ENCODE peak calls at places on chromosomes 11 and 22, in four cellular contexts. X, J, I and M are unnamed samples.

GRCh38 chr11:34266090-34266912 is 91.5 kb downstream of the ABTB2 start:
- DNase-seq in X (peak; percentile 45), J (no peak), I (no peak), M (no peak)

GRCh38 chr11:85316967-85317366 is 310.2 kb downstream of the DLG2 start:
- DNase-seq in X (no peak), J (no peak), I (peak; percentile 12), M (no peak)

GRCh38 chr22:49633010-49633324 is 194.7 kb downstream of the BRD1 start:
- DNase-seq in X (no peak), J (no peak), I (no peak), M (no peak)

GRCh38 chr11:10900686-10901415 is 43.0 kb upstream of the ZBED5 start:
- DNase-seq in X (no peak), J (no peak), I (no peak), M (no peak)

GRCh38 chr11:111329306-111330204 is 31.2 kb downstream of the POU2AF3 start:
- DNase-seq in X (no peak), J (no peak), I (no peak), M (no peak)

GRCh38 chr11:103929168-103929903 is 107.1 kb upstream of the DDI1 start:
- DNase-seq in X (no peak), J (no peak), I (no peak), M (no peak)

GRCh38 chr11:61083601-61084147 is 18.6 kb upstream of the CD5 start:
- DNase-seq in X (no peak), J (no peak), I (no peak), M (no peak)

GRCh38 chr22:29623553-29624169 is 20.2 kb downstream of the NF2 start:
- DNase-seq in X (no peak), J (no peak), I (no peak), M (no peak)

GRCh38 chr11:63915961-63916836 is 765 bp downstream of the RCOR2 start:
- DNase-seq in X (no peak), J (peak; percentile 76), I (peak; percentile 39), M (no peak)